ENCODE peak calls at places on chromosome 20, in four cellular contexts. L, I, Z and U are unnamed samples.

GRCh38 chr20:18971574-18971973 is 158.0 kb downstream of the SCP2D1 start:
- DNase-seq in I (no peak), L (no peak), Z (no peak), U (no peak)

GRCh38 chr20:48463916-48464315 is 363.9 kb downstream of the PREX1 start:
- DNase-seq in L (no peak), Z (no peak), I (peak), U (peak)

GRCh38 chr20:11140359-11140758 is 466.6 kb upstream of the JAG1 start:
- DNase-seq in Z (no peak), L (no peak), I (peak), U (peak)

GRCh38 chr20:37619496-37619895 is 74.3 kb upstream of the CTNNBL1 start:
- DNase-seq in I (no peak), Z (no peak), L (no peak), U (no peak)

GRCh38 chr20:57880155-57880648 is 170.4 kb upstream of the PMEPA1 start:
- DNase-seq in I (no peak), Z (no peak), L (no peak), U (peak)

GRCh38 chr20:42083280-42083679 is 465.1 kb upstream of the CHD6 start:
- DNase-seq in Z (no peak), L (no peak), I (no peak), U (no peak)

GRCh38 chr20:62631336-62632317 is 10.7 kb upstream of the SLCO4A1 start:
- DNase-seq in L (no peak), Z (no peak), I (no peak), U (no peak)

GRCh38 chr20:3889489-3890409 is 562 bp downstream of the PANK2 start:
- DNase-seq in I (peak), L (peak), Z (peak), U (no peak)

GRCh38 chr20:5881714-5882113 is 68.6 kb downstream of the TRMT6 start:
- DNase-seq in Z (no peak), I (no peak), L (no peak), U (no peak)

GRCh38 chr20:57680131-57680716 is 29.6 kb downstream of the PMEPA1 start:
- DNase-seq in Z (no peak), I (no peak), L (no peak), U (no peak)

GRCh38 chr20:49343246-49343645 is 65.4 kb upstream of the ZNFX1 start:
- DNase-seq in I (peak), Z (no peak), L (no peak), U (no peak)

GRCh38 chr20:38450412-38450975 is 15.4 kb upstream of the SNHG17 start:
- DNase-seq in Z (no peak), L (no peak), I (peak), U (no peak)

GRCh38 chr20:40506567-40506966 is 182.5 kb downstream of the MAFB start:
- DNase-seq in L (no peak), I (peak), Z (peak), U (peak)

GRCh38 chr20:1474817-1475603 is 8.4 kb upstream of the NSFL1C start:
- DNase-seq in Z (no peak), I (no peak), L (no peak), U (no peak)

GRCh38 chr20:58841539-58842264 is 9.0 kb downstream of the GNAS-AS1 start:
- DNase-seq in L (no peak), I (no peak), Z (no peak), U (no peak)

GRCh38 chr20:3733119-3733995 is 872 bp downstream of the HSPA12B start:
- DNase-seq in I (no peak), L (no peak), Z (no peak), U (no peak)